ENCODE peak calls at places on chromosomes 1 and 21, in six cellular contexts. F is left lung, T is psoas muscle, Q is Calu3, J is fibroblast of lung, V is glutamatergic neuron. C is an unnamed sample.

GRCh38 chr1:28246427-28246832 is 10.5 kb downstream of the ATP5IF1 start:
- DNase-seq in F (no peak), T (no peak), Q (peak; percentile 30), J (no peak), V (no peak), C (no peak)

GRCh38 chr1:65083263-65083896 is 64.6 kb upstream of the AK4 start:
- DNase-seq in F (no peak), T (no peak), Q (no peak), J (no peak), V (no peak), C (no peak)

GRCh38 chr1:168783831-168784230 is 54.8 kb upstream of the DPT start:
- DNase-seq in F (no peak), T (no peak), Q (no peak), J (peak; percentile 28), V (no peak), C (no peak)

GRCh38 chr1:94980049-94980908 is 53.4 kb upstream of the CNN3 start:
- DNase-seq in F (no peak), T (no peak), Q (no peak), J (peak; percentile 54), V (no peak), C (no peak)

GRCh38 chr1:33387512-33388079 is 43.3 kb downstream of the PHC2 start:
- DNase-seq in F (no peak), T (no peak), Q (no peak), J (peak; percentile 87), V (no peak), C (no peak)

GRCh38 chr1:51644533-51645197 is 27.8 kb downstream of the OSBPL9 start:
- DNase-seq in F (no peak), T (no peak), Q (peak; percentile 15), J (peak; percentile 73), V (no peak), C (peak; percentile 60)

GRCh38 chr1:230621290-230622022 is 20.8 kb upstream of the COG2 start:
- DNase-seq in F (no peak), T (no peak), Q (no peak), J (no peak), V (no peak), C (no peak)

GRCh38 chr1:114154146-114154962 is 685 bp upstream of the SYT6 start:
- DNase-seq in F (no peak), T (peak; percentile 58), Q (no peak), J (peak; percentile 13), V (peak; percentile 74), C (no peak)

GRCh38 chr1:174949061-174949460 is 50.7 kb upstream of the CACYBP start:
- DNase-seq in F (no peak), T (no peak), Q (no peak), J (no peak), V (no peak), C (no peak)

GRCh38 chr1:95407146-95407863 is 173.3 kb downstream of the RWDD3 start:
- DNase-seq in F (no peak), T (no peak), Q (no peak), J (no peak), V (peak; percentile 31), C (no peak)

GRCh38 chr1:151862604-151863003 is 9.1 kb upstream of the THEM5 start:
- DNase-seq in F (no peak), T (no peak), Q (no peak), J (no peak), V (no peak), C (no peak)

GRCh38 chr1:209318302-209319056 is 265.0 kb upstream of the CAMK1G start:
- DNase-seq in F (no peak), T (no peak), Q (no peak), J (no peak), V (no peak), C (no peak)

GRCh38 chr1:117268926-117269378 is 58.2 kb upstream of the VTCN1 start:
- DNase-seq in F (no peak), T (no peak), Q (peak; percentile 50), J (no peak), V (no peak), C (no peak)

GRCh38 chr1:43031316-43032203 is 72.9 kb upstream of the SLC2A1 start:
- DNase-seq in F (no peak), T (no peak), Q (no peak), J (no peak), V (no peak), C (no peak)

GRCh38 chr1:93347319-93347899 is 1.7 kb downstream of the DR1 start:
- DNase-seq in F (no peak), T (no peak), Q (no peak), J (no peak), V (no peak), C (no peak)

GRCh38 chr1:236622407-236622806 is 18.1 kb upstream of the HEATR1 start:
- DNase-seq in F (no peak), T (no peak), Q (no peak), J (no peak), V (no peak), C (no peak)

GRCh38 chr1:228037401-228038386 is 30.9 kb downstream of the WNT3A start:
- DNase-seq in F (no peak), T (peak; percentile 46), Q (peak; percentile 62), J (no peak), V (peak; percentile 24), C (no peak)

GRCh38 chr1:197099444-197099843 is 32.4 kb upstream of the F13B start:
- DNase-seq in F (no peak), T (no peak), Q (no peak), J (no peak), V (no peak), C (no peak)

GRCh38 chr21:45963225-45963555 is 18.4 kb upstream of the COL6A1 start:
- DNase-seq in F (no peak), T (no peak), Q (no peak), J (peak; percentile 59), V (no peak), C (no peak)

GRCh38 chr1:244835276-244836134 is at the start of gene COX20:
- DNase-seq in F (peak; percentile 95), T (peak; percentile 96), Q (peak; percentile 84), J (peak; percentile 91), V (peak; percentile 84), C (peak; percentile 73)

GRCh38 chr1:72037745-72038343 is 244.5 kb downstream of the NEGR1 start:
- DNase-seq in F (no peak), T (no peak), Q (peak; percentile 57), J (peak; percentile 62), V (peak; percentile 26), C (no peak)

GRCh38 chr1:48203287-48203900 is 19.1 kb upstream of the SLC5A9 start:
- DNase-seq in F (no peak), T (no peak), Q (peak; percentile 50), J (peak; percentile 37), V (no peak), C (no peak)

GRCh38 chr1:3350441-3351261 is 103.8 kb upstream of the ARHGEF16 start:
- DNase-seq in F (no peak), T (peak; percentile 67), Q (no peak), J (no peak), V (no peak), C (no peak)
- TF ChIP-seq CTCF in F (no peak), T (no peak), Q (no peak), J (no peak), V (no peak), C (no peak)

GRCh38 chr1:54945393-54945936 is 35.0 kb upstream of the TMEM61 start:
- DNase-seq in F (peak; percentile 76), T (no peak), Q (peak; percentile 48), J (no peak), V (no peak), C (peak; percentile 84)
- TF ChIP-seq CTCF in F (no peak), T (no peak), Q (no peak), J (no peak), V (peak; percentile 16), C (peak; percentile 69)

GRCh38 chr1:15739745-15740144 is 2.6 kb upstream of the TMEM82 start:
- DNase-seq in F (no peak), T (peak; percentile 49), Q (no peak), J (no peak), V (no peak), C (no peak)
- TF ChIP-seq CTCF in F (no peak), T (no peak), Q (no peak), J (peak; percentile 10), V (no peak), C (peak; percentile 6)

GRCh38 chr1:222813866-222814535 is 838 bp upstream of the DISP1 start:
- DNase-seq in F (no peak), T (no peak), Q (no peak), J (peak; percentile 22), V (peak; percentile 41), C (no peak)
- TF ChIP-seq CTCF in F (no peak), T (no peak), Q (no peak), J (peak; percentile 25), V (no peak), C (no peak)

DNA sequence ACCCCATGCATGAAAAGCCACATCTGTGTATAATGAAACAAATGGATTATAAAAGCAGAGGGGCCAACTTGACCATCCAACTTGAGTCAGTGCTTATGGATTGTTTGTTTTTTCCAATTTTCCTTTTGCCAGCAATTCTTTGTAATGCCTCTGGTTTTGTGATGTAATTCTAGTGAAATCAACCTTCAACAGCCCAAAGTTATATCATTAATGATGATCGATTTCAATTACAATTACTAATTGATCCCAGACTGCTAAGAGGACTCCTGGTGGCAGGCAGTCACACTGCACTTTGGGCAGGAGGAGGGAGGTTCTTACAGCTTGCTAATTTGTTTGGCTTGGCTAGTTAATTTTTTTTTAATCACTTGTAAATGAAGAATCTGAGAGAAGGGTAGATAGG is 552.3 kb downstream of the NUF2 start:
- DNase-seq in F (no peak), T (no peak), Q (no peak), J (no peak), V (no peak), C (no peak)
- TF ChIP-seq CTCF in F (no peak), T (peak; percentile 9), Q (no peak), J (peak; percentile 53), V (peak; percentile 73), C (peak; percentile 11)

DNA sequence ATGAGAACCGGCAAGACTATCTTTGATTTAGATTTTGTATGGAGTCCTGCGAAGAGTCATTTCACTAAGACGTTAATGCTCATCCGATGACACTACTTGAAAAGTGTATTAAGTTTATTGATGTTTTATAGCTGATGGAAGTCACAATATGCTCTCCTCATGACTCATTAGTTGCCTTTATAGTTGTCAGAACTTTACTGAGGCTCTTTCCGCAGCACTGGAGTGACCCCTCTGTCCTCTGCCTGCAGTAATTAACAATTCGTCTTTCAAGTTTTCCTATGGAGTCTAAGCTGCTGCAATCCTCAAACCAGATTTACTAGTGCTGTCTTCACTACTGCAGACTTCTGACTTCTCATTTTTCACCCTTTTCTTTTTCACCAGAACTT is 853 bp downstream of the USP16 start:
- DNase-seq in F (no peak), T (no peak), Q (no peak), J (no peak), V (no peak), C (no peak)
- TF ChIP-seq CTCF in F (no peak), T (no peak), Q (no peak), J (no peak), V (no peak), C (no peak)

GRCh38 chr1:23692308-23692871 is 784 bp downstream of the RPL11 start:
- DNase-seq in F (no peak), T (no peak), Q (peak; percentile 2), J (no peak), V (no peak), C (no peak)
- TF ChIP-seq CTCF in F (no peak), T (no peak), Q (no peak), J (no peak), V (no peak), C (no peak)